ENCODE peak calls at places on chromosomes 16 and 17, in eight cellular contexts. One of them, this sample, is unnamed.

GRCh38 chr17:6969323-6969726 is 26.5 kb upstream of the ALOX12 start:
- DNase-seq in prostate gland: no peak
- DNase-seq in SJSA1: no peak
- DNase-seq in caudate nucleus: no peak
- DNase-seq in CD4-positive, CD25-positive, alpha-beta regulatory T cell: no peak
- DNase-seq in thoracic aorta: no peak
- DNase-seq in heart left ventricle: no peak
- DNase-seq in neural progenitor cell: no peak
- DNase-seq in this sample: no peak

GRCh38 chr16:89357055-89357454 is 133.3 kb downstream of the ANKRD11 start:
- DNase-seq in prostate gland: no peak
- DNase-seq in neural progenitor cell: no peak
- DNase-seq in SJSA1: no peak
- DNase-seq in thoracic aorta: no peak
- DNase-seq in caudate nucleus: no peak
- DNase-seq in CD4-positive, CD25-positive, alpha-beta regulatory T cell: no peak
- DNase-seq in heart left ventricle: no peak
- DNase-seq in this sample: peak

GRCh38 chr16:27431773-27432599 is 30.0 kb downstream of the IL21R start:
- DNase-seq in heart left ventricle: no peak
- DNase-seq in CD4-positive, CD25-positive, alpha-beta regulatory T cell: no peak
- DNase-seq in neural progenitor cell: no peak
- DNase-seq in caudate nucleus: no peak
- DNase-seq in prostate gland: no peak
- DNase-seq in SJSA1: peak
- DNase-seq in thoracic aorta: no peak
- DNase-seq in this sample: peak

GRCh38 chr17:67700037-67700436 is 17.7 kb upstream of the NOL11 start:
- DNase-seq in neural progenitor cell: peak
- DNase-seq in thoracic aorta: no peak
- DNase-seq in caudate nucleus: no peak
- DNase-seq in CD4-positive, CD25-positive, alpha-beta regulatory T cell: no peak
- DNase-seq in SJSA1: no peak
- DNase-seq in heart left ventricle: no peak
- DNase-seq in prostate gland: no peak
- DNase-seq in this sample: no peak

GRCh38 chr17:6912110-6913051 is 80.9 kb upstream of the TEKT1 start:
- DNase-seq in prostate gland: no peak
- DNase-seq in caudate nucleus: no peak
- DNase-seq in heart left ventricle: no peak
- DNase-seq in SJSA1: no peak
- DNase-seq in CD4-positive, CD25-positive, alpha-beta regulatory T cell: no peak
- DNase-seq in neural progenitor cell: no peak
- DNase-seq in thoracic aorta: no peak
- DNase-seq in this sample: no peak

GRCh38 chr16:54879681-54880080 is 51.0 kb upstream of the IRX5 start:
- DNase-seq in SJSA1: no peak
- DNase-seq in prostate gland: no peak
- DNase-seq in thoracic aorta: no peak
- DNase-seq in CD4-positive, CD25-positive, alpha-beta regulatory T cell: no peak
- DNase-seq in heart left ventricle: no peak
- DNase-seq in neural progenitor cell: no peak
- DNase-seq in caudate nucleus: no peak
- DNase-seq in this sample: peak

GRCh38 chr16:73337897-73338296 is 290.0 kb upstream of the ZFHX3 start:
- DNase-seq in caudate nucleus: no peak
- DNase-seq in SJSA1: no peak
- DNase-seq in neural progenitor cell: no peak
- DNase-seq in prostate gland: no peak
- DNase-seq in heart left ventricle: no peak
- DNase-seq in thoracic aorta: no peak
- DNase-seq in CD4-positive, CD25-positive, alpha-beta regulatory T cell: no peak
- DNase-seq in this sample: no peak

GRCh38 chr16:87231295-87231694 is 85.9 kb downstream of the C16orf95 start:
- DNase-seq in thoracic aorta: no peak
- DNase-seq in SJSA1: no peak
- DNase-seq in heart left ventricle: no peak
- DNase-seq in CD4-positive, CD25-positive, alpha-beta regulatory T cell: no peak
- DNase-seq in prostate gland: no peak
- DNase-seq in caudate nucleus: no peak
- DNase-seq in neural progenitor cell: no peak
- DNase-seq in this sample: no peak

GRCh38 chr17:42950044-42950783 is 14.0 kb downstream of the AARSD1 start:
- DNase-seq in caudate nucleus: no peak
- DNase-seq in CD4-positive, CD25-positive, alpha-beta regulatory T cell: no peak
- DNase-seq in thoracic aorta: no peak
- DNase-seq in prostate gland: no peak
- DNase-seq in neural progenitor cell: no peak
- DNase-seq in heart left ventricle: no peak
- DNase-seq in SJSA1: peak
- DNase-seq in this sample: no peak

GRCh38 chr17:57905875-57906455 is 49.2 kb downstream of the CUEDC1 start:
- DNase-seq in CD4-positive, CD25-positive, alpha-beta regulatory T cell: no peak
- DNase-seq in thoracic aorta: no peak
- DNase-seq in heart left ventricle: no peak
- DNase-seq in neural progenitor cell: no peak
- DNase-seq in caudate nucleus: no peak
- DNase-seq in SJSA1: no peak
- DNase-seq in prostate gland: no peak
- DNase-seq in this sample: no peak

GRCh38 chr17:79011451-79012147 is 2.0 kb upstream of the CANT1 start:
- DNase-seq in prostate gland: no peak
- DNase-seq in neural progenitor cell: no peak
- DNase-seq in heart left ventricle: no peak
- DNase-seq in CD4-positive, CD25-positive, alpha-beta regulatory T cell: no peak
- DNase-seq in SJSA1: no peak
- DNase-seq in caudate nucleus: no peak
- DNase-seq in thoracic aorta: no peak
- DNase-seq in this sample: no peak

GRCh38 chr17:57602896-57603295 is 142.2 kb downstream of the CCDC182 start:
- DNase-seq in heart left ventricle: no peak
- DNase-seq in caudate nucleus: no peak
- DNase-seq in thoracic aorta: no peak
- DNase-seq in neural progenitor cell: no peak
- DNase-seq in CD4-positive, CD25-positive, alpha-beta regulatory T cell: no peak
- DNase-seq in SJSA1: no peak
- DNase-seq in prostate gland: no peak
- DNase-seq in this sample: no peak

GRCh38 chr17:35460354-35460851 is 11.8 kb upstream of the SLFN13 start:
- DNase-seq in SJSA1: no peak
- DNase-seq in CD4-positive, CD25-positive, alpha-beta regulatory T cell: peak
- DNase-seq in neural progenitor cell: peak
- DNase-seq in caudate nucleus: no peak
- DNase-seq in heart left ventricle: peak
- DNase-seq in prostate gland: peak
- DNase-seq in thoracic aorta: no peak
- DNase-seq in this sample: peak

GRCh38 chr17:17545031-17545820 is 46.3 kb downstream of the PEMT start:
- DNase-seq in prostate gland: no peak
- DNase-seq in heart left ventricle: peak
- DNase-seq in neural progenitor cell: no peak
- DNase-seq in thoracic aorta: no peak
- DNase-seq in caudate nucleus: no peak
- DNase-seq in CD4-positive, CD25-positive, alpha-beta regulatory T cell: no peak
- DNase-seq in SJSA1: no peak
- DNase-seq in this sample: no peak

GRCh38 chr17:933168-934083 is 46.1 kb downstream of the NXN start:
- DNase-seq in SJSA1: peak
- DNase-seq in thoracic aorta: no peak
- DNase-seq in CD4-positive, CD25-positive, alpha-beta regulatory T cell: no peak
- DNase-seq in prostate gland: peak
- DNase-seq in caudate nucleus: no peak
- DNase-seq in heart left ventricle: no peak
- DNase-seq in neural progenitor cell: peak
- DNase-seq in this sample: peak

GRCh38 chr16:30025574-30025973 is 2.6 kb downstream of the C16orf92 start:
- DNase-seq in thoracic aorta: no peak
- DNase-seq in CD4-positive, CD25-positive, alpha-beta regulatory T cell: no peak
- DNase-seq in neural progenitor cell: no peak
- DNase-seq in caudate nucleus: no peak
- DNase-seq in heart left ventricle: no peak
- DNase-seq in prostate gland: no peak
- DNase-seq in SJSA1: no peak
- DNase-seq in this sample: no peak

GRCh38 chr16:55398683-55399230 is 74.8 kb downstream of the IRX6 start:
- DNase-seq in CD4-positive, CD25-positive, alpha-beta regulatory T cell: no peak
- DNase-seq in heart left ventricle: no peak
- DNase-seq in thoracic aorta: no peak
- DNase-seq in SJSA1: no peak
- DNase-seq in neural progenitor cell: peak
- DNase-seq in caudate nucleus: no peak
- DNase-seq in prostate gland: no peak
- DNase-seq in this sample: no peak

GRCh38 chr16:89054261-89054661 is 39.4 kb upstream of the ACSF3 start:
- DNase-seq in SJSA1: no peak
- DNase-seq in heart left ventricle: no peak
- DNase-seq in thoracic aorta: no peak
- DNase-seq in CD4-positive, CD25-positive, alpha-beta regulatory T cell: no peak
- DNase-seq in caudate nucleus: no peak
- DNase-seq in prostate gland: no peak
- DNase-seq in neural progenitor cell: peak
- DNase-seq in this sample: no peak

GRCh38 chr17:38453951-38454421 is 25.7 kb downstream of the ARHGAP23 start:
- DNase-seq in prostate gland: peak
- DNase-seq in thoracic aorta: no peak
- DNase-seq in CD4-positive, CD25-positive, alpha-beta regulatory T cell: no peak
- DNase-seq in caudate nucleus: no peak
- DNase-seq in SJSA1: peak
- DNase-seq in neural progenitor cell: peak
- DNase-seq in heart left ventricle: peak
- DNase-seq in this sample: no peak

GRCh38 chr17:74843352-74843627 is 16.4 kb downstream of the GRIN2C start:
- DNase-seq in caudate nucleus: no peak
- DNase-seq in prostate gland: no peak
- DNase-seq in thoracic aorta: no peak
- DNase-seq in CD4-positive, CD25-positive, alpha-beta regulatory T cell: no peak
- DNase-seq in heart left ventricle: no peak
- DNase-seq in SJSA1: no peak
- DNase-seq in neural progenitor cell: peak
- DNase-seq in this sample: no peak
- H3K27ac ChIP-seq in caudate nucleus: no peak
- H3K27ac ChIP-seq in prostate gland: no peak
- H3K27ac ChIP-seq in thoracic aorta: no peak
- H3K27ac ChIP-seq in CD4-positive, CD25-positive, alpha-beta regulatory T cell: no peak
- H3K27ac ChIP-seq in heart left ventricle: no peak
- H3K27ac ChIP-seq in SJSA1: no peak
- H3K27ac ChIP-seq in neural progenitor cell: no peak
- H3K27ac ChIP-seq in this sample: no peak

DNA sequence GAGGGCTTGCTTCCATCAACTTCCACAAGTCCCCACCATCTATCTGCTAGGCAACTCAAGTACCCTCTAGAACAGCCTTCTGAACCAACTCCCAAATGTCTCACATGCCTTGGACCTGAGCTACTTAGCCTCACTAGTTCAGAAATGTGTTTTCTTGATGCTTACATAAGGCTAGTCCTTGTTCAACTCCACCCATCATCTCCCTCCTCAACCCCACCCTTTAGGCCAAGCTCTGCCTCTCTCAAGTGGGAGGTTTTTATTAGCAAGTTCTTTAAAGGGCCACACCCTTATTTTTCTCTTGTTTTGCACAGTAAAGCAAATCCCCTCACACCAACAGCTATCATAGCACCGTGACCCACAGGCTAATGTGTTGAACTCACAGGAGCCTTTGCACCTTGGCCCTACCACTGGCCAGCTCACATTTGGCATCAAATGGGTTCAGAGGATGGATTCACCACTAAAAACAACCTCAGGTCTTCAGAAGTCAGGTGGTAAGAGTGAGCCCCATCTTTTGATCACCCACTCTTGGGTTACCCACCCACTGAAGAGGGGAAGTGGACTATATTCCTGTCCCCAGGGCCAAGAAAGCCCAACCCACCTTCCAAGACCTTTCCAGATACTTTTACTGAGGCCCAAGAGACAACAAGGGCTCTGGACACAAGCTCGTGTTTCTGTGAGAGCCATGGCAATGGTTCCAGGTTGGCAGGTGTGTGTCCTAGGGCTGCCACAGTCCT is 12.2 kb downstream of the PIK3R5 start:
- DNase-seq in caudate nucleus: no peak
- DNase-seq in heart left ventricle: no peak
- DNase-seq in prostate gland: no peak
- DNase-seq in thoracic aorta: no peak
- DNase-seq in neural progenitor cell: no peak
- DNase-seq in SJSA1: no peak
- DNase-seq in CD4-positive, CD25-positive, alpha-beta regulatory T cell: no peak
- DNase-seq in this sample: no peak
- H3K27ac ChIP-seq in caudate nucleus: no peak
- H3K27ac ChIP-seq in heart left ventricle: peak
- H3K27ac ChIP-seq in prostate gland: no peak
- H3K27ac ChIP-seq in thoracic aorta: no peak
- H3K27ac ChIP-seq in neural progenitor cell: no peak
- H3K27ac ChIP-seq in SJSA1: no peak
- H3K27ac ChIP-seq in CD4-positive, CD25-positive, alpha-beta regulatory T cell: peak
- H3K27ac ChIP-seq in this sample: no peak

GRCh38 chr17:66354472-66354871 is 52.1 kb downstream of the PRKCA start:
- DNase-seq in SJSA1: no peak
- DNase-seq in caudate nucleus: no peak
- DNase-seq in prostate gland: no peak
- DNase-seq in neural progenitor cell: peak
- DNase-seq in CD4-positive, CD25-positive, alpha-beta regulatory T cell: no peak
- DNase-seq in thoracic aorta: no peak
- DNase-seq in heart left ventricle: no peak
- DNase-seq in this sample: no peak

GRCh38 chr17:66353937-66354401 is 51.6 kb downstream of the PRKCA start:
- DNase-seq in heart left ventricle: no peak
- DNase-seq in prostate gland: no peak
- DNase-seq in CD4-positive, CD25-positive, alpha-beta regulatory T cell: no peak
- DNase-seq in thoracic aorta: no peak
- DNase-seq in neural progenitor cell: no peak
- DNase-seq in caudate nucleus: no peak
- DNase-seq in SJSA1: peak
- DNase-seq in this sample: no peak

GRCh38 chr17:66351053-66351452 is 48.6 kb downstream of the PRKCA start:
- DNase-seq in thoracic aorta: no peak
- DNase-seq in CD4-positive, CD25-positive, alpha-beta regulatory T cell: no peak
- DNase-seq in caudate nucleus: peak
- DNase-seq in heart left ventricle: peak
- DNase-seq in neural progenitor cell: no peak
- DNase-seq in prostate gland: no peak
- DNase-seq in SJSA1: no peak
- DNase-seq in this sample: no peak

GRCh38 chr17:66349549-66350245 is 47.3 kb downstream of the PRKCA start:
- DNase-seq in CD4-positive, CD25-positive, alpha-beta regulatory T cell: no peak
- DNase-seq in prostate gland: no peak
- DNase-seq in neural progenitor cell: no peak
- DNase-seq in thoracic aorta: no peak
- DNase-seq in caudate nucleus: no peak
- DNase-seq in heart left ventricle: no peak
- DNase-seq in SJSA1: no peak
- DNase-seq in this sample: no peak

GRCh38 chr17:66351701-66352100 is 49.3 kb downstream of the PRKCA start:
- DNase-seq in caudate nucleus: no peak
- DNase-seq in CD4-positive, CD25-positive, alpha-beta regulatory T cell: no peak
- DNase-seq in neural progenitor cell: no peak
- DNase-seq in heart left ventricle: no peak
- DNase-seq in prostate gland: no peak
- DNase-seq in SJSA1: no peak
- DNase-seq in thoracic aorta: no peak
- DNase-seq in this sample: no peak
- H3K27ac ChIP-seq in caudate nucleus: no peak
- H3K27ac ChIP-seq in CD4-positive, CD25-positive, alpha-beta regulatory T cell: no peak
- H3K27ac ChIP-seq in neural progenitor cell: no peak
- H3K27ac ChIP-seq in heart left ventricle: no peak
- H3K27ac ChIP-seq in prostate gland: no peak
- H3K27ac ChIP-seq in SJSA1: no peak
- H3K27ac ChIP-seq in thoracic aorta: no peak
- H3K27ac ChIP-seq in this sample: no peak

GRCh38 chr16:68992521-68992920 is 112.9 kb upstream of the HAS3 start:
- DNase-seq in prostate gland: no peak
- DNase-seq in thoracic aorta: no peak
- DNase-seq in caudate nucleus: no peak
- DNase-seq in heart left ventricle: no peak
- DNase-seq in SJSA1: no peak
- DNase-seq in CD4-positive, CD25-positive, alpha-beta regulatory T cell: no peak
- DNase-seq in neural progenitor cell: no peak
- DNase-seq in this sample: peak
- H3K27ac ChIP-seq in prostate gland: no peak
- H3K27ac ChIP-seq in thoracic aorta: no peak
- H3K27ac ChIP-seq in caudate nucleus: no peak
- H3K27ac ChIP-seq in heart left ventricle: peak
- H3K27ac ChIP-seq in SJSA1: peak
- H3K27ac ChIP-seq in CD4-positive, CD25-positive, alpha-beta regulatory T cell: no peak
- H3K27ac ChIP-seq in neural progenitor cell: no peak
- H3K27ac ChIP-seq in this sample: peak